ENCODE peak calls at places on chromosome 15, in nine cellular contexts. One of them, this sample, is unnamed.

GRCh38 chr15:39629376-39629775 is 48.5 kb downstream of the THBS1 start:
- DNase-seq in GM12864: no peak
- DNase-seq in cardiac muscle cell: peak
- DNase-seq in GM20000: peak
- DNase-seq in kidney: peak
- DNase-seq in AG09309: no peak
- DNase-seq in SK-N-SH: no peak
- DNase-seq in left lung: no peak
- DNase-seq in fibroblast of the aortic adventitia: no peak
- DNase-seq in this sample: no peak

GRCh38 chr15:70097337-70098169 is at the start of gene TLE3:
- DNase-seq in GM12864: peak
- DNase-seq in cardiac muscle cell: peak
- DNase-seq in GM20000: peak
- DNase-seq in kidney: peak
- DNase-seq in AG09309: peak
- DNase-seq in SK-N-SH: peak
- DNase-seq in left lung: peak
- DNase-seq in fibroblast of the aortic adventitia: peak
- DNase-seq in this sample: peak

GRCh38 chr15:28954466-28955159 is 68.8 kb downstream of the APBA2 start:
- DNase-seq in GM12864: no peak
- DNase-seq in cardiac muscle cell: no peak
- DNase-seq in GM20000: no peak
- DNase-seq in kidney: no peak
- DNase-seq in AG09309: no peak
- DNase-seq in SK-N-SH: no peak
- DNase-seq in left lung: no peak
- DNase-seq in fibroblast of the aortic adventitia: no peak
- DNase-seq in this sample: no peak

GRCh38 chr15:64560998-64561397 is 100.6 kb downstream of the ZNF609 start:
- DNase-seq in GM12864: no peak
- DNase-seq in cardiac muscle cell: no peak
- DNase-seq in GM20000: no peak
- DNase-seq in kidney: no peak
- DNase-seq in AG09309: no peak
- DNase-seq in SK-N-SH: no peak
- DNase-seq in left lung: no peak
- DNase-seq in fibroblast of the aortic adventitia: no peak
- DNase-seq in this sample: no peak

GRCh38 chr15:100717596-100717995 is 115.2 kb downstream of the ASB7 start:
- DNase-seq in GM12864: no peak
- DNase-seq in cardiac muscle cell: no peak
- DNase-seq in GM20000: no peak
- DNase-seq in kidney: no peak
- DNase-seq in AG09309: no peak
- DNase-seq in SK-N-SH: no peak
- DNase-seq in left lung: no peak
- DNase-seq in fibroblast of the aortic adventitia: no peak
- DNase-seq in this sample: no peak

GRCh38 chr15:46709461-46709860 is 1007.8 kb upstream of the SEMA6D start:
- DNase-seq in GM12864: no peak
- DNase-seq in cardiac muscle cell: no peak
- DNase-seq in GM20000: no peak
- DNase-seq in kidney: no peak
- DNase-seq in AG09309: no peak
- DNase-seq in SK-N-SH: no peak
- DNase-seq in left lung: no peak
- DNase-seq in fibroblast of the aortic adventitia: no peak
- DNase-seq in this sample: no peak

GRCh38 chr15:67805871-67806538 is 19.3 kb upstream of the SKOR1 start:
- DNase-seq in GM12864: no peak
- DNase-seq in cardiac muscle cell: no peak
- DNase-seq in GM20000: no peak
- DNase-seq in kidney: no peak
- DNase-seq in AG09309: no peak
- DNase-seq in SK-N-SH: no peak
- DNase-seq in left lung: no peak
- DNase-seq in fibroblast of the aortic adventitia: no peak
- DNase-seq in this sample: no peak

GRCh38 chr15:66883322-66883911 is 181.4 kb downstream of the SMAD6 start:
- DNase-seq in GM12864: no peak
- DNase-seq in cardiac muscle cell: peak
- DNase-seq in GM20000: no peak
- DNase-seq in kidney: peak
- DNase-seq in AG09309: peak
- DNase-seq in SK-N-SH: no peak
- DNase-seq in left lung: peak
- DNase-seq in fibroblast of the aortic adventitia: peak
- DNase-seq in this sample: no peak

GRCh38 chr15:86620113-86620512 is 540.4 kb downstream of the AGBL1 start:
- DNase-seq in GM12864: no peak
- DNase-seq in cardiac muscle cell: no peak
- DNase-seq in GM20000: no peak
- DNase-seq in kidney: no peak
- DNase-seq in AG09309: no peak
- DNase-seq in SK-N-SH: no peak
- DNase-seq in left lung: no peak
- DNase-seq in fibroblast of the aortic adventitia: no peak
- DNase-seq in this sample: no peak

GRCh38 chr15:86620636-86621349 is 541.1 kb downstream of the AGBL1 start:
- DNase-seq in GM12864: no peak
- DNase-seq in cardiac muscle cell: no peak
- DNase-seq in GM20000: no peak
- DNase-seq in kidney: no peak
- DNase-seq in AG09309: no peak
- DNase-seq in SK-N-SH: no peak
- DNase-seq in left lung: no peak
- DNase-seq in fibroblast of the aortic adventitia: no peak
- DNase-seq in this sample: no peak

GRCh38 chr15:86629409-86629808 is 549.7 kb downstream of the AGBL1 start:
- DNase-seq in GM12864: no peak
- DNase-seq in cardiac muscle cell: no peak
- DNase-seq in GM20000: no peak
- DNase-seq in kidney: no peak
- DNase-seq in AG09309: no peak
- DNase-seq in SK-N-SH: no peak
- DNase-seq in left lung: no peak
- DNase-seq in fibroblast of the aortic adventitia: no peak
- DNase-seq in this sample: no peak

GRCh38 chr15:86623236-86623635 is 543.6 kb downstream of the AGBL1 start:
- DNase-seq in GM12864: no peak
- DNase-seq in cardiac muscle cell: no peak
- DNase-seq in GM20000: no peak
- DNase-seq in kidney: no peak
- DNase-seq in AG09309: no peak
- DNase-seq in SK-N-SH: no peak
- DNase-seq in left lung: no peak
- DNase-seq in fibroblast of the aortic adventitia: no peak
- DNase-seq in this sample: no peak

DNA sequence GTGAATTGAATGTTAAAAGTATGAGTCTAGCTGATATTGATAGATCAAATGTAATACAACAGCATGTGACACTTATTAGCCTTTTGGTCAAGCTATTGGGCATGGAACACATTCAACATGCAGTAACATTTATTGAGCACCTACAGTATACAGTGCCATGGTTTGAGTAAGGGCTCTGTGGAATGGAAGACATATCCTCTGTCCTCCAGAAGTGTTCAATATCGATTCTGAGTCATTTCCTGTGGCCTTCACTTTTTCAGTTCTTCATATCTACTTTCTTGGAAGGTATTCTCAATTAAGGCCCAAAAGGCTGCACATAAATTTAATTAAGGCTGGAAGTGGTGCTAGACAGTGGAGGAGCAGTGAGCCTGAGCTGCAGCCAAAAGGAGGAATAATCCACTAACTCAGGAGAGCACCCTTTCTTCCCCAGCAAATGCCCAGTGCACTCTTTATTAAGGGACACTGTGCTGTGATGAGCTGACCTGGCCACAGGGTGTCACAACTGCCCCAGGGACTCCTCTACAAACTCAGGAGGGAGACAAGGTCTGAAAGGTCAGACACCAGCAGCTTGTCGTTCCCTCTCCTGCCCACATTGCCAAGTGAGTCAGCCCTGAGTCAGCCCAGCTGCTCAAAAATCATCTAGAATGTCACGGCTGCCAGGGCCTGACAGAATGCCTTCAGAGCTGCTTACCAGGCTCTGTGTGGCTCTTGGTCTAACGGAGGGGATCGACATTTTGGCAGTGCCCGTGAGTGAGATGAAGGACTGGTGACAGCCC is 544.8 kb downstream of the AGBL1 start:
- DNase-seq in GM12864: no peak
- DNase-seq in cardiac muscle cell: peak
- DNase-seq in GM20000: no peak
- DNase-seq in kidney: peak
- DNase-seq in AG09309: peak
- DNase-seq in SK-N-SH: peak
- DNase-seq in left lung: peak
- DNase-seq in fibroblast of the aortic adventitia: peak
- DNase-seq in this sample: no peak
- TF ChIP-seq CTCF in GM12864: peak
- TF ChIP-seq CTCF in cardiac muscle cell: peak
- TF ChIP-seq CTCF in GM20000: no peak
- TF ChIP-seq CTCF in kidney: peak
- TF ChIP-seq CTCF in AG09309: peak
- TF ChIP-seq CTCF in SK-N-SH: peak
- TF ChIP-seq CTCF in left lung: no peak
- TF ChIP-seq CTCF in fibroblast of the aortic adventitia: peak
- TF ChIP-seq CTCF in this sample: peak

DNA sequence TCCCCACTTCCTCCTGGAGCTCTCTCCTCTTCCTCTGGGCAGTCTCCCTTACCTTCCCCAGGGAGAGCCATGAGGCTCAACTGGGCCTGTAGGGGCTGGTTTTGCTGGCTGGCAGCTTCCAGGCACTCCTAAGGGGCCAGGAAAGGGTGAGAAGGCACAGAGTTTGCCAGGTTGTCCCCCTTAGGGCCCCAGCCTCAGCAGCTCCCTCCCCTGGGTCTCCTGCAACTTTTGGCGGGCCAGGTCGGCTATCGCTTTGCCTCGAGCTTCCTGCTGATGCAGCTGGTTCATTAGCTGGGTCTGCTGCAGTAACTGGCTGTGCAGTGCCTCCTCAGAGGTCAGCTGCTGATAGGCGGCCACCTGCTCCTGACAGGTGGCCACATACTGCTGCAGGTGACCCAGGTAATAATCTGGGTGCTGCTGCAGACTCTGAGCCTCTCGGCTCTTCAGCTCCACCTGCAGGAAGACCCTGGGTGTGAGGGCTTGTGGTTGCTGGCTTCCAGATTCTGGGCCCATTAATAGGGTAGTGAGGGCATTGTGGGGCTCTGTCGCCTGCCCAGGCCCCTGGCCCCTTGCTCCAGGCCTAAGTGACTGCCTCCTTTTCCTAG is 29.7 kb upstream of the OR4F6 start:
- DNase-seq in GM12864: no peak
- DNase-seq in cardiac muscle cell: no peak
- DNase-seq in GM20000: no peak
- DNase-seq in kidney: peak
- DNase-seq in AG09309: no peak
- DNase-seq in SK-N-SH: no peak
- DNase-seq in left lung: no peak
- DNase-seq in fibroblast of the aortic adventitia: no peak
- DNase-seq in this sample: no peak
- TF ChIP-seq CTCF in GM12864: peak
- TF ChIP-seq CTCF in cardiac muscle cell: peak
- TF ChIP-seq CTCF in GM20000: no peak
- TF ChIP-seq CTCF in kidney: no peak
- TF ChIP-seq CTCF in AG09309: peak
- TF ChIP-seq CTCF in SK-N-SH: peak
- TF ChIP-seq CTCF in left lung: no peak
- TF ChIP-seq CTCF in fibroblast of the aortic adventitia: peak
- TF ChIP-seq CTCF in this sample: peak

DNA sequence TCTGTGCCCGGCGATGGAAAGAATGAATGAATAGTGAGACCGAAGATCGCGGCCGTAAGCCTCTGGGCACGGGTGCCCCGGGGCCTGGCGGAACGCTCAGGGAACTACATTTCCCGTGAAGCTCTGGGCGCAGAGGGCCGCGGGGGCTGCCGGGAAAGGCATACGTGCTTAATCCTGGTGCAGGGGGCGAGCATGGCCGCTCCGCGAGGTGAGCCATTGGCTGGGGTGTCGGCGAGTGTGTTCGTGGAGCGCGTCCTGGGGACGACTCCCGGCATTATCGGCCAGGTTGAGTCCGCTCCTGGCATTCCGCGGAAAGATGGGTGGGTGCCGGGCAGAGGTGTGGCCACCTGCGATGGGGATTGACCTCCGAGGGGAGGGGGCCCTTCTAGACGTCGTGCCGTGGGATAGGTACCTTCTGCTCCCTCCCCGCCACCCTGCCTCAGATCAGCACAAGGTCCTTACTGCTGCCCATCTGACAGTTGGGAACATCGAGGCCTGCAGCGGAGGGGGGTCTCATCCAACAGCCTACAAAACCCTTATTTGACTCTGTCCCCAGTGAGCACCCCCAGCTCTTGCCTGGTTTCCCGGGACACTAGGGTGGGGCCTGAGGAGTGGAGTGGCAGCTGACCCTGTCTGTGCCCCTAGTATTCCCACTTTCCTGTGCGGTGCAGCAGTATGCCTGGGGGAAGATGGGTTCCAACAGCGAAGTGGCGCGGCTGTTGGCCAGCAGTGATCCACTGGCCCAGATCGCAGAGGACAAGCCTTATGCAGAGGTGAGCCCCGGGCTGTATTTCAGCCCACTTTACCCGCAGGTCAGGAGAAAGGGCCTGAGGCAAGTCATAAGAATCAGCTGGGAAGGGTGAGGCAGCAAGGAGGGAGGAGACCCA is at the start of gene MPI:
- DNase-seq in GM12864: no peak
- DNase-seq in cardiac muscle cell: peak
- DNase-seq in GM20000: peak
- DNase-seq in kidney: peak
- DNase-seq in AG09309: no peak
- DNase-seq in SK-N-SH: peak
- DNase-seq in left lung: peak
- DNase-seq in fibroblast of the aortic adventitia: peak
- DNase-seq in this sample: peak
- TF ChIP-seq CTCF in GM12864: no peak
- TF ChIP-seq CTCF in cardiac muscle cell: no peak
- TF ChIP-seq CTCF in GM20000: no peak
- TF ChIP-seq CTCF in kidney: peak
- TF ChIP-seq CTCF in AG09309: no peak
- TF ChIP-seq CTCF in SK-N-SH: no peak
- TF ChIP-seq CTCF in left lung: no peak
- TF ChIP-seq CTCF in fibroblast of the aortic adventitia: peak
- TF ChIP-seq CTCF in this sample: no peak

DNA sequence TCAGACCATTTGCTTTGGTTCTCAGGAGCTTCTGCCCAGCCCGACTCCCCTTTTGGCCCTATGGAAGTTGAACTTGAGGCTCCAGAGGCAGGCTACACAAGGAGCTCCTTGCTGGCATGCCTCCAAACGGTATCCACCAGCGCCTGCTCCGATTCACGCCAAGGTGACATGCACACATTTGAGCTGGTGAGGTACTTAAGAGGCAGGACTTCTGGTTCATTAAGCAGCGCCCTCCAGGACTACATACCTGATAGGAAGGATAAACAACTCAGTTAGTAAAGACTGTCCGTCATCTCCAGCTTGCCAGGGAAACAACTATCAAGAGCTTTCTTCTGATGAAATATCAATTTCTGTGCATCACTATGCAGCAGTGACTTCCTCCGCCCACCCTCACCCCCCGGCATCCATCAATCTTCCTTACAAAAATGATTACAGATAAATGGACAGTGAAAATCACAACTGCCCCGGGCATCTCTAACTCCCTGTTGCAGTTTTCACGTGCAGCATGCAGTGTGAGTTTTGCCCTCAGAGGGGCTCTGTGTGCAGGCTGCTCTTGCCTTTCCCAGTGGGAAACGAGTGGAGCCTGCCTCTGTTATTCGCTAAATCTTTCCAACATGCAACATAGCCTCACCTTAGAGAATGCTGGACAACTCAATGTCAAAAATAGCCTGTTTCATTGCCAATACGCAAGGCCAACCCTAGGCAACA is 122.9 kb downstream of the ARRDC4 start:
- DNase-seq in GM12864: no peak
- DNase-seq in cardiac muscle cell: no peak
- DNase-seq in GM20000: no peak
- DNase-seq in kidney: no peak
- DNase-seq in AG09309: no peak
- DNase-seq in SK-N-SH: no peak
- DNase-seq in left lung: no peak
- DNase-seq in fibroblast of the aortic adventitia: no peak
- DNase-seq in this sample: no peak
- TF ChIP-seq CTCF in GM12864: no peak
- TF ChIP-seq CTCF in cardiac muscle cell: no peak
- TF ChIP-seq CTCF in GM20000: no peak
- TF ChIP-seq CTCF in kidney: no peak
- TF ChIP-seq CTCF in AG09309: no peak
- TF ChIP-seq CTCF in SK-N-SH: no peak
- TF ChIP-seq CTCF in left lung: no peak
- TF ChIP-seq CTCF in fibroblast of the aortic adventitia: peak
- TF ChIP-seq CTCF in this sample: no peak

This sample was measured in GM10248.